ENCODE peak calls at places on chromosomes 16 and 17, in five cellular contexts. F, J, W, T and U are unnamed samples.

GRCh38 chr17:2735896-2736295 is 13.6 kb downstream of the CCDC92B start:
- DNase-seq in J (no peak), W (no peak), F (no peak), T (no peak), U (no peak)

GRCh38 chr17:19019041-19019941 is 14.7 kb upstream of the FAM83G start:
- DNase-seq in W (no peak), T (no peak), F (no peak), J (no peak), U (peak; percentile 25)

GRCh38 chr17:70499067-70499786 is 329.9 kb downstream of the KCNJ2 start:
- DNase-seq in F (no peak), J (no peak), T (no peak), W (no peak), U (no peak)

GRCh38 chr16:80518436-80518835 is 22.4 kb upstream of the DYNLRB2 start:
- DNase-seq in T (no peak), J (no peak), F (no peak), W (no peak), U (no peak)

GRCh38 chr17:64688481-64688880 is 26.4 kb upstream of the SMURF2 start:
- DNase-seq in F (no peak), T (no peak), W (no peak), J (no peak), U (no peak)

GRCh38 chr17:71975998-71976649 is 144.7 kb upstream of the SOX9 start:
- DNase-seq in T (peak; percentile 94), W (peak; percentile 86), F (no peak), J (peak; percentile 48), U (no peak)

GRCh38 chr16:48503779-48504178 is 106.2 kb downstream of the N4BP1 start:
- DNase-seq in J (peak; percentile 86), F (no peak), T (no peak), W (peak; percentile 60), U (no peak)

GRCh38 chr17:70161519-70161918 is 7.8 kb upstream of the KCNJ2 start:
- DNase-seq in W (no peak), F (no peak), T (no peak), J (no peak), U (no peak)

GRCh38 chr17:49046912-49047311 is 49.7 kb downstream of the IGF2BP1 start:
- DNase-seq in J (no peak), T (no peak), F (no peak), W (no peak), U (no peak)

GRCh38 chr16:84293406-84293805 is 1.3 kb upstream of the WFDC1 start:
- DNase-seq in W (no peak), F (no peak), J (no peak), T (no peak), U (no peak)

GRCh38 chr16:9248162-9248561 is 156.7 kb downstream of the HAPSTR1 start:
- DNase-seq in F (no peak), W (no peak), J (no peak), T (no peak), U (no peak)

GRCh38 chr16:67516296-67517177 is 12.1 kb upstream of the RIPOR1 start:
- DNase-seq in W (no peak), T (no peak), F (no peak), J (no peak), U (no peak)

GRCh38 chr17:60138769-60139437 is 10.9 kb upstream of the CA4 start:
- DNase-seq in W (no peak), T (no peak), J (no peak), F (no peak), U (no peak)

GRCh38 chr17:60135951-60136666 is 13.7 kb upstream of the CA4 start:
- DNase-seq in F (no peak), W (no peak), J (no peak), T (no peak), U (no peak)

GRCh38 chr17:60134396-60135159 is 15.2 kb upstream of the CA4 start:
- DNase-seq in T (no peak), W (no peak), J (peak; percentile 13), F (no peak), U (peak; percentile 58)

GRCh38 chr17:60137731-60138130 is 12.0 kb upstream of the CA4 start:
- DNase-seq in W (no peak), F (no peak), T (no peak), J (no peak), U (no peak)

DNA sequence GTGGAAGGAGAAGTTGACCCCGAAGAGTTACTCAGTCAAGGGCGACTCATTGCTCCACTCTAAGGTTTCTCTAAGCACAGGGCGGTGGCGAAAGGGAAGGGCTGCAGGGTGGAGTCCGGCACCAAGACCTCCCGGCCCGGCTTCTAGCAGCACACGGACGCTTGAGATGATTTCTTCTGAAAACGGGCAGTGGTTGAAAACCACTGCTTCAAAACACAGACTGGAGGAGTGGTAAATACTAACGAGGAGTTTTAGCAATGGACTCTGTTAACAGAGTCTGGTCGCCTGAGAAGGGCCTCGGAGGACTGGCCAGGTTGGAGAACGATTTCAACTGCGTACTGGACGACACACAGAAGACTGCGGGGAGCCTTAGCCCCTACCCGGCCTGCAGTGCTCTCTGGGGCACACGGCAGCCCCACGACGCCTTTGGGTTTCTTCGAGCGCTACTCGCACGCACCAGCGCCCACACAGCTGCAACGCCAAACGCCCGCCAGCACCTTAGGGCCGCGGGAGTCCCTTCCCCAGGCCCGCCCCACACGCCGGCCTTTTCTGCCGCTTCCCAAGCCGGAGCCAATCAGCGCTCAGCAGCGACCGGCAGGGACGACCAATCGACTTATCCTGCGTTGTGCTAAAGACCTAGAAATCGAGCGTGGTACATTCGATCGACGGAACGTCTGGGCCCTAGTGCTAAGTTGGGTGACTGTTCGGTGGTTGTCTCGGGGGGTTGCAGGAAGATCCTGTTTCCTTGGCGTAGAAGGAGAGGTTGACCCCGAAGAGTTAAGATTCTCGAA is 14.4 kb upstream of the CA4 start:
- DNase-seq in J (peak; percentile 82), T (peak; percentile 68), W (peak; percentile 93), F (peak; percentile 77), U (peak; percentile 90)
- TF ChIP-seq POLR2A in J (no peak), T (no peak), W (peak; percentile 80), F (no peak), U (peak; percentile 56)

GRCh38 chr16:17846030-17846429 is 375.3 kb upstream of the XYLT1 start:
- DNase-seq in T (no peak), F (no peak), W (no peak), J (no peak), U (no peak)
- TF ChIP-seq POLR2A in T (no peak), F (no peak), W (no peak), J (no peak), U (no peak)

GRCh38 chr17:28033972-28034714 is 8.3 kb upstream of the NLK start:
- DNase-seq in F (no peak), J (no peak), T (no peak), W (no peak), U (no peak)
- TF ChIP-seq POLR2A in F (no peak), J (no peak), T (no peak), W (no peak), U (no peak)

DNA sequence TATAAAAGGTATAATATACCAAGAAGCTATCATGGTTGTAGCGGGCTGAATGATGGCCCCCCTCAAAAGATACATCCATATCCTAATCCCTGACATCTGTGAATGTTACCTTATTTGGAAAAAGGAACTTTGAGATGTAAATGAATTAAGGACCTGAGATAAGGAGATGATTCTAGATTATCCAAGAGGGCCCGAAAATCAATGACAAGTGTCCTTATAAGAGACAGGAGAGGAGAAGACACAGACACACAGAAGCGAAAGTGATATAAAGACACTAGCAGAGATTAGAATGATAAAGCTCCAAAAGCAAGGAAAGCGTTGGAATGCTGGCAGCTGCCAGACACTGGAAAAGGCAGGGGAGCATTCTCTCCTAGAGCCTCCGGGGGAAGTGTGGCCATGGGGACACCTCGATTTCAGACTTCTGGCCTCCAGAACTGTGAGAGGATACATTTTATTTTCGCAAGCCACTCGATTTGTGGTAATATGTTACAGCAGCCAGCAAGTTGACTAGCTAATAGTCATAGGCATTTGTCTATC is 12.5 kb upstream of the GP1BA start:
- DNase-seq in F (no peak), T (no peak), W (no peak), J (no peak), U (no peak)
- TF ChIP-seq POLR2A in F (no peak), T (no peak), W (no peak), J (no peak), U (no peak)